ENCODE peak calls at places on chromosomes 6 and 20, in nine cellular contexts. M is AG09319, Y is fibroblast of pulmonary artery, W is MM.1S, K is tibial nerve, N is GM06990, B is AG09309, S is AG10803, J is DND-41. R is an unnamed sample.
A peak's percentile ranks its signal among the peaks of the same experiment; 100 is the strongest.

GRCh38 chr6:78810698-78811097 is 56.7 kb upstream of the IRAK1BP1 start:
- DNase-seq in S (peak; percentile 56), B (peak; percentile 2), M (no peak), J (no peak), N (no peak), Y (peak; percentile 46), K (no peak), W (no peak), R (no peak)

GRCh38 chr20:20744170-20744725 is 31.8 kb upstream of the RALGAPA2 start:
- DNase-seq in M (no peak), Y (no peak), W (no peak), J (no peak), S (no peak), N (no peak), K (no peak), B (no peak), R (no peak)

GRCh38 chr20:22752324-22752723 is 168.0 kb upstream of the FOXA2 start:
- DNase-seq in J (no peak), Y (no peak), S (no peak), K (no peak), N (no peak), W (no peak), M (no peak), B (no peak), R (no peak)

GRCh38 chr20:31830406-31830981 is 11.3 kb downstream of the MYLK2 start:
- DNase-seq in N (no peak), K (no peak), Y (no peak), W (no peak), M (no peak), S (no peak), B (no peak), J (no peak), R (no peak)

GRCh38 chr6:136641873-136642465 is 91.7 kb upstream of the MAP7 start:
- DNase-seq in J (no peak), N (no peak), Y (no peak), K (no peak), B (no peak), M (no peak), W (no peak), S (no peak), R (no peak)

GRCh38 chr6:154319231-154319858 is 37.3 kb downstream of the IPCEF1 start:
- DNase-seq in W (no peak), Y (peak; percentile 21), M (peak; percentile 90), K (no peak), S (peak; percentile 91), J (no peak), N (no peak), B (peak; percentile 76), R (no peak)

GRCh38 chr6:4316867-4317400 is 181.6 kb upstream of the ECI2 start:
- DNase-seq in K (no peak), B (peak; percentile 61), J (no peak), W (no peak), M (peak; percentile 22), S (peak; percentile 94), N (peak; percentile 18), Y (peak; percentile 91), R (no peak)

GRCh38 chr6:104421650-104422049 is 438.1 kb downstream of the HACE1 start:
- DNase-seq in N (no peak), Y (no peak), B (no peak), K (no peak), W (no peak), S (no peak), M (no peak), J (no peak), R (no peak)

GRCh38 chr6:76707630-76708029 is 635.2 kb upstream of the IMPG1 start:
- DNase-seq in Y (no peak), K (no peak), W (no peak), J (no peak), B (no peak), M (no peak), S (no peak), N (no peak), R (no peak)

GRCh38 chr6:38244873-38245272 is 394.9 kb downstream of the BTBD9 start:
- DNase-seq in Y (no peak), J (no peak), B (no peak), W (no peak), N (no peak), K (no peak), M (no peak), S (no peak), R (no peak)

GRCh38 chr6:154951400-154952200 is 43.5 kb upstream of the TIAM2 start:
- DNase-seq in J (peak; percentile 72), W (no peak), S (no peak), Y (no peak), M (no peak), N (peak; percentile 52), B (no peak), K (no peak), R (peak; percentile 49)

GRCh38 chr20:36303831-36304230 is 2.3 kb upstream of the DLGAP4 start:
- DNase-seq in Y (no peak), J (no peak), S (no peak), K (no peak), N (no peak), B (no peak), M (no peak), W (no peak), R (no peak)

GRCh38 chr6:11008821-11009220 is 35.3 kb downstream of the ELOVL2 start:
- DNase-seq in M (no peak), Y (peak; percentile 87), N (no peak), J (no peak), W (no peak), K (no peak), B (peak; percentile 59), S (peak; percentile 53), R (no peak)

GRCh38 chr6:17584241-17584803 is 15.8 kb upstream of the FAM8A1 start:
- DNase-seq in S (peak; percentile 83), N (no peak), Y (peak; percentile 89), W (peak; percentile 42), M (peak; percentile 57), K (no peak), B (peak; percentile 76), J (no peak), R (peak; percentile 66)

GRCh38 chr20:55090301-55090700 is 614.9 kb downstream of the DOK5 start:
- DNase-seq in W (no peak), K (no peak), S (no peak), B (no peak), J (no peak), N (no peak), M (no peak), Y (no peak), R (no peak)

GRCh38 chr20:18007534-18008292 is 38.9 kb downstream of the MGME1 start:
- DNase-seq in K (no peak), Y (no peak), M (no peak), S (peak; percentile 15), B (no peak), N (no peak), J (no peak), W (no peak), R (no peak)

GRCh38 chr6:111817451-111818146 is 55.7 kb downstream of the FYN start:
- DNase-seq in B (no peak), J (no peak), M (no peak), K (no peak), N (no peak), S (no peak), W (no peak), Y (no peak), R (no peak)

DNA sequence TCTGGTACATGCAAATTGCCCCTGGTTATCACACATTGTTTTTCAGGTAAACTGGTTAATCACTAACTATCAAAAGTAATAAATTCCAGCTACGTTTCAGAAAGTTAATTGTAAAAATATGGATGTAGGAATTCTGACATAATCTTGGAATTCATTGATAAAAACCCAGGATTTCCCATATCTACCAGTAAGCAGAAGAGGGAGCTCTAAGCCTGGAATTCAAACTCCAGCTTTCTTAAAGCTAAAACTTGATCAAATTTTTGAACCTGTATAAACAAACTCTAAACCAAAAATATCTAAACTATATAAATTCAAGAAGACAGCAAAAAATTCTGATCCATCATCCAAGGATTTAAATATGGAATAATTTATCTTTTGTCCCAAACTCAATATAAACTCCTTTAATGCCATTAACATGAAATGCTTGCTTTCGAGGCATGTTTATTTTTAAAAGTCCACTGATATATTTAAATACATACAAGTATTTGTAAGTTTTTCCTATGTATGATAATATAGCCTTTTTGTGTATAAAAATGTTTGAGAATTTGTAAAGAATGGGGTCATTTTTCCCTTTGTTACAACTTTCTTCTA is 91.5 kb upstream of the RNF217 start:
- DNase-seq in S (peak; percentile 54), Y (peak; percentile 75), B (no peak), J (no peak), K (no peak), M (no peak), N (no peak), W (no peak), R (no peak)
- TF ChIP-seq CTCF in S (peak; percentile 91), Y (peak; percentile 80), B (peak; percentile 65), J (peak; percentile 52), K (peak; percentile 46), M (peak; percentile 79), N (peak; percentile 35), W (peak; percentile 42), R (no peak)

DNA sequence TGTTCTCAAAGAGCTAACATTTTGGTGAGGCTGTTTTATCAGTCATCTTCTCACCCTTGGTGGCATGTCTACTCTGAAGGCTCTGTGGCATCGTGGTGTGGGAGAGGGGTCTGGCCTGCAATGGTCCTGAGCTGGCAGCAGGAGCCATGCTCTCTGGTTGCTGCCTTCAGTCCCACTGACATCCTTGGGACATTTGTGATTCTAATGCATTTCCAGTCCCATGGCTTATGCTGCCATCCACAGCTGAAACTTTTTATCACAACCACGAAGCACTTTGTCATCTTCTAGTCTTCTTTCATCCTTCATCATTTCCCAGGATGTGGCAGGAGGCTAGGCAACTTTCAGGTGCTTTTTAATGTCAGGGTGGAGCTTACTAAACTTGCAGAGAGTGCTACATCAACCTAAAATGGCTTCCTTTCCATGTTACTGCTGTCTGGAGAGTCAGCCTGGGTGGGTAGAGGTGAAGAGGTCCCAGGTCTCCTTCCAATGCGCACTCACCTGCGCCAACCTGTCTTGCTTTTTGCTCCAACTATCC is 77.1 kb downstream of the GPR63 start:
- DNase-seq in W (no peak), N (no peak), K (no peak), M (no peak), B (no peak), Y (no peak), S (no peak), J (no peak), R (no peak)
- TF ChIP-seq CTCF in W (peak; percentile 15), N (no peak), K (no peak), M (no peak), B (no peak), Y (no peak), S (no peak), J (peak; percentile 16), R (peak; percentile 14)

DNA sequence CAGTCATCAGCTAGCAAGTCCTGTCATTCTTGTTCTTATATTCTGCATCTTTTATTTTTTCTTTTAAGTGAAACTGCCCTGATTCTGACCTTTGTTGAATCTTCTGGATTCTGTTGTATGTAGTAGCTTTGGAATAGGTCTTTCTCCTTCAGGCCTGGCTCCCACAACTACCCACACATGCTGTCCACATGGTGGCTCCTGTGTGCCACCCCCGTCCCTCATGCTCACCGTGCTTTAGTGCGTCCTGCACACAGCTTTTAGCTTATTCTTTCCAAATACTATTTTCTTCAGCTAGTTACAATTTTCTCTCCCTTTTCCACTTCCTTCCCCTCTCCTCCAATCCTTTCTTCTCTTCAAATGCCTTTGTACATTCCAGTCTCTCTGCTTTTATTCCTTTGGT is 61.8 kb downstream of the CTNNBL1 start:
- DNase-seq in N (no peak), W (no peak), K (no peak), Y (peak; percentile 8), M (no peak), B (no peak), S (peak; percentile 55), J (no peak), R (no peak)
- TF ChIP-seq CTCF in N (no peak), W (no peak), K (no peak), Y (no peak), M (peak; percentile 32), B (no peak), S (peak; percentile 50), J (no peak), R (no peak)

GRCh38 chr20:1397710-1398109 is 4.9 kb upstream of the FKBP1A start:
- DNase-seq in N (no peak), B (no peak), S (no peak), Y (no peak), J (no peak), K (no peak), W (no peak), M (no peak), R (no peak)
- TF ChIP-seq CTCF in N (peak; percentile 20), B (no peak), S (peak; percentile 20), Y (peak; percentile 23), J (peak; percentile 28), K (no peak), W (no peak), M (no peak), R (no peak)

R was measured in GM20000.